ENCODE peak calls at places on chromosomes 6 and 20, in five cellular contexts. K, E, B, P and U are unnamed samples.

GRCh38 chr20:48970681-48971370 is 49.3 kb downstream of the ARFGEF2 start:
- DNase-seq in E (no peak), B (no peak), K (no peak), P (no peak), U (no peak)

GRCh38 chr20:57657537-57658446 is 37.6 kb upstream of the ZBP1 start:
- DNase-seq in K (peak), P (peak), B (peak), E (peak), U (no peak)

GRCh38 chr20:33437141-33437911 is 6.2 kb downstream of the SNTA1 start:
- DNase-seq in K (no peak), B (peak), E (no peak), P (no peak), U (no peak)

GRCh38 chr6:168895102-168895812 is 358.4 kb downstream of the THBS2 start:
- DNase-seq in K (peak), B (peak), P (peak), E (peak), U (no peak)

GRCh38 chr20:49712918-49713778 is 530 bp downstream of the B4GALT5 start:
- DNase-seq in P (peak), B (peak), K (peak), E (peak), U (no peak)

GRCh38 chr6:35919085-35919826 is 1.6 kb downstream of the SRPK1 start:
- DNase-seq in B (no peak), E (no peak), K (peak), P (no peak), U (no peak)

GRCh38 chr6:72421387-72421786 is 200.5 kb upstream of the KCNQ5 start:
- DNase-seq in B (no peak), P (no peak), E (no peak), K (no peak), U (no peak)

GRCh38 chr20:1302578-1303541 is 26.1 kb downstream of the SDCBP2 start:
- DNase-seq in E (no peak), P (no peak), B (peak), K (no peak), U (no peak)

GRCh38 chr6:44009425-44010321 is 117.6 kb downstream of the MRPL14 start:
- DNase-seq in B (peak), K (no peak), P (no peak), E (no peak), U (no peak)

GRCh38 chr6:13486679-13487121 is 700 bp downstream of the GFOD1 start:
- DNase-seq in E (peak), B (peak), K (peak), P (peak), U (no peak)

GRCh38 chr20:5065489-5066383 is 54.0 kb downstream of the PCNA start:
- DNase-seq in E (no peak), P (no peak), B (peak), K (no peak), U (peak)

GRCh38 chr6:52595796-52596130 is 18.9 kb upstream of the TRAM2 start:
- DNase-seq in K (peak), P (no peak), B (no peak), E (no peak), U (no peak)

GRCh38 chr20:63431944-63432343 is 40.5 kb downstream of the KCNQ2 start:
- DNase-seq in K (no peak), B (no peak), P (no peak), E (no peak), U (no peak)

GRCh38 chr20:54342258-54342782 is 133.1 kb upstream of the DOK5 start:
- DNase-seq in E (no peak), P (no peak), B (no peak), K (no peak), U (no peak)

GRCh38 chr6:168542301-168542700 is 101.3 kb downstream of the SMOC2 start:
- DNase-seq in K (no peak), P (no peak), B (no peak), E (no peak), U (no peak)

GRCh38 chr20:43752051-43752360 is 25.2 kb upstream of the GTSF1L start:
- DNase-seq in E (no peak), B (no peak), P (no peak), K (no peak), U (no peak)
- H3K4me3 ChIP-seq in E (no peak), B (no peak), P (no peak), K (peak), U (no peak)

GRCh38 chr6:114108119-114109002 is 137.4 kb upstream of the HDAC2 start:
- DNase-seq in K (peak), P (peak), E (no peak), B (peak), U (peak)
- TF ChIP-seq CTCF in K (peak), P (no peak), E (no peak), B (peak), U (peak)

GRCh38 chr6:15090745-15091384 is 155.0 kb upstream of the JARID2 start:
- DNase-seq in P (no peak), B (no peak), K (no peak), E (no peak), U (no peak)
- H3K4me3 ChIP-seq in P (no peak), B (no peak), K (no peak), E (no peak), U (no peak)

DNA sequence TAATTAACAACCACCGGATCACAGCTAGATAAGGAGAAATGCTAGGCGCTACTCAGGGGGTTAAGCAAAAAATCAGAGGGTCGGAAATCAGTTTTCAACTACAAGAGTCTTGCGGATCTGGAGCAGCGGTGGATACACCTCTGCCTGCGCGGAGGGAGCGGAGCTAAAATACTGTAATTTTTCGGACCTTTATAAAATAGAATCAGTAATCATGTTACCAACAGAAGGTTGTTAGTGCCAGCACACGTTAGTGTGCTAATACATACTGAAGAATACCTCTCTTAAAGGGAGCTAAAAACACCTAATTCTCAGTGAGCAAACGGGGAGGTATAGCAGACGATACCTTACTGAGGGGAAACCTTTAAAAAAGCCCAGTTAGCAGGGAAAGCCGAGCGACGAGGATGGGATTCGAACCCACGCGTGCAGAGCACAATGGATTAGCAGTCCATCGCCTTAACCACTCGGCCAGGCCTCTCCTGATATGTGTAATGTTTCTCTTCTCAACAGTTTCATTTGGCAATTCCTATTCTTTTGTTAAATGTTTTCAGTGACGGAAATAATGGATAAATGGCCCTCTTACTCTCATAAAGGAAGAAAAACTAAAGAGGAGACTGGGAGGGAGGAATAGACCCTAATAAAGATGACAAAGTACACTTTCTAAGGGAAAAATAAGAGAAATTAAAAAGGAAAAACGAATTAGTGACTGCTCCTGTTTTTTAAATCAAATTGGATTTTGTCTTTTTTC is 59.7 kb upstream of the BTN3A2 start:
- DNase-seq in B (peak), K (peak), P (peak), E (peak), U (no peak)
- TF ChIP-seq CTCF in B (no peak), K (no peak), P (no peak), E (no peak), U (no peak)

DNA sequence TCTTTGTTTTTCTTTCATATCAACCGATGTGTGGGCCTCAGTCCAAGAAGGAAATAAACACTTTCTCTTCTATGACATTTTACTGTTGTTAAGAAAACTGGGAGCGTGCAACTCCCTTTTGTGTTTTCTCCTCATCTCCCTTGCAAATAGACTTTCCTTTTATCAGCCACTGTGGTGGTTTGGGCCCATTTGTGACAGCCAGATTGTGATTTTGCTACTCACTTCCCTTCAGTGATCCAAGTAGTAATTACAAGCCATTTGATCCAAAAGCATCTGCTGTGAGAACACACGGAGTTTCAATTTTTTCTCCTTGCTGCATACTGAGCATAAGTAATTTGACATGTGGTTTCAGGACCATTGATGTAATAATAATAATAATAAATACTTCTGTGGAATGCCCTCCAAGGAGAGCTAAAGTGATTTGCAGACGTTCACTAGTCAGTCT is 92.0 kb upstream of the CLDN20 start:
- DNase-seq in E (no peak), B (no peak), P (no peak), K (no peak), U (no peak)
- H3K4me3 ChIP-seq in E (no peak), B (no peak), P (no peak), K (no peak), U (no peak)

GRCh38 chr6:20947977-20948376 is 413.7 kb downstream of the CDKAL1 start:
- DNase-seq in E (no peak), B (no peak), P (no peak), K (no peak), U (no peak)

GRCh38 chr6:20946890-20947289 is 412.6 kb downstream of the CDKAL1 start:
- DNase-seq in B (no peak), E (no peak), P (no peak), K (no peak), U (no peak)

GRCh38 chr6:20943922-20944321 is 409.7 kb downstream of the CDKAL1 start:
- DNase-seq in B (no peak), K (no peak), P (no peak), E (no peak), U (no peak)

GRCh38 chr6:20948531-20948930 is 414.3 kb downstream of the CDKAL1 start:
- DNase-seq in B (no peak), E (no peak), K (no peak), P (no peak), U (no peak)

DNA sequence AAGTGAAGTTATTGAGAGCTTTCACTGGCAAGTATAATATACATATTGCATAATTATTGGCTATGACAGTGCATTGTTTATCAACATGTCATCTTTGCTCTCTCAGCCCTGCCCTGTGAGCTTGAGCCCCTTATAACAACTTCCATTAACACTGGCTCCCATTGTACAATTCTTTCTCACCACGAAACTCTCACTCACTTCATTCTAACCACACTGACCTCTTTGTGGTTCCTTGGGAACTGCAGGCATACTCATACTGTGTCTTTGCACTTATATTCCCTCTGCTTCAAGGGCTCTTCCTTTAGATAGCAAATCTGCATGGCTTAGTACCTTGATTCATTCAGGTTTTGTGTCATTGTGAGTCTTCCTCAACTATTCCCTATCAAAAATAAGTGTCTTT is 411.8 kb downstream of the CDKAL1 start:
- DNase-seq in K (no peak), P (no peak), E (no peak), B (no peak), U (no peak)
- TF ChIP-seq CTCF in K (no peak), P (no peak), E (no peak), B (no peak), U (no peak)

DNA sequence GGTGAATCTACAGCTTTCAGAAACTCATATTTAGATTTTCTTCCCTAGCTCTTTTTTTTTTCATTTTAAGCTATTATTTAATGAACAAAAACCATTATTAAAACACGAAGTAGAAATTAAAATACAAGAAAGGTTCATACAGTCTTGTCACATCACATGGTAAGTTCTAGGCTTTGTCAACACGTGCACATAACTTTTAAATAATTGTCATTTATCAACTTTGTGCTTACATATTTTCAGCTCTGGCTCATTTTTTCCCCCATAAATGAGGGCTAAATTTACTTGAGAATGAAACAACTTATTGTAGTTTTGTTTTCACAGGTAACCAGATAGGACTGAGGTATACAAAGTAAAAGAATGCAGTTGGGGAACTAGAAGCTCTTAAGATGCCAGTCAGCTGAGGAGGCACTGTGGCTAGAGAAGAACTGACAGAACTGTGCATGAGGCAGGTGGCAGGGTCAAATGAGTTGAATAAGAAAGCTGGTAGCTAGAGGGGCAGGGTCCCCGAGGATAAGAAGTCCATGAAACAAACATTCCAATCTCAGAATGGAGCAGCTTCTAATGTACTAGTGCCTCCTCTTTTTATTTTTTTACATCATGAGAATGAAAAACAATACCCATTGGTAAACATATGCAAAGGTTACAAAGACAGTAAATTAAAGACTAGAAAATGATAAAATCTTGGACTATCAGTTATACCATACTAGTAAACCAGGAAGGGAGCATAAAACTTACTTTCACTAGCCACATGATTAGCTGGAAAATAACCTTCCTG is 141.5 kb downstream of the MYB start:
- DNase-seq in E (no peak), B (no peak), K (peak), P (no peak), U (no peak)
- H3K4me3 ChIP-seq in E (no peak), B (no peak), K (no peak), P (no peak), U (no peak)